ENCODE peak calls at places on chromosomes 12 and 14, in five cellular contexts. Z is GOT3, M is mucosa of gallbladder, H is NCI-H1105, V is NCI-H1092 treated with DMSO at 0.1 percent for 48 hours. Q is an unnamed sample.

GRCh38 chr14:101289230-101289690 is 272.0 kb upstream of the DIO3 start:
- DNase-seq in H (no peak), M (no peak), Z (no peak), V (no peak), Q (no peak)

GRCh38 chr12:50314629-50315312 is 31.5 kb upstream of the LIMA1 start:
- DNase-seq in V (peak; percentile 33), Z (no peak), H (no peak), M (no peak), Q (peak; percentile 74)

GRCh38 chr14:77524536-77524935 is 25.9 kb upstream of the ISM2 start:
- DNase-seq in M (no peak), H (no peak), V (no peak), Z (no peak), Q (no peak)

GRCh38 chr12:132400011-132400641 is 70.7 kb upstream of the GALNT9 start:
- DNase-seq in V (peak; percentile 62), M (no peak), H (no peak), Z (no peak), Q (peak; percentile 78)

GRCh38 chr14:104826858-104827172 is 25.9 kb downstream of the ZBTB42 start:
- DNase-seq in M (no peak), Z (no peak), V (no peak), H (no peak), Q (no peak)

GRCh38 chr12:1760566-1761382 is 59.6 kb upstream of the LRTM2 start:
- DNase-seq in M (no peak), Z (no peak), H (no peak), V (no peak), Q (no peak)

GRCh38 chr14:100534528-100535286 is 52.5 kb downstream of the BEGAIN start:
- DNase-seq in M (peak; percentile 9), V (no peak), H (no peak), Z (no peak), Q (no peak)

GRCh38 chr12:57280234-57281062 is 29.5 kb upstream of the STAC3 start:
- DNase-seq in M (peak; percentile 62), H (no peak), Z (peak; percentile 95), V (no peak), Q (peak; percentile 59)

GRCh38 chr12:214005-214736 is at the start of gene SLC6A12:
- DNase-seq in Z (no peak), H (no peak), M (no peak), V (no peak), Q (no peak)

GRCh38 chr12:1582709-1583050 is 11.7 kb downstream of the FBXL14 start:
- DNase-seq in H (no peak), M (no peak), V (no peak), Z (no peak), Q (no peak)